ENCODE peak calls at places on chromosomes 6 and 20, in nine cellular contexts. H is foreskin fibroblast, W is mucosa of descending colon, S is PC-9, E is HepG2, Q is adrenal gland, B is HL-60, U is lower leg skin, T is heart right ventricle. J is an unnamed sample.

GRCh38 chr6:14316911-14317535 is 199.5 kb downstream of the CD83 start:
- DNase-seq in H (no peak), W (no peak), S (no peak), E (no peak), Q (no peak), B (no peak), U (no peak), T (no peak), J (no peak)

GRCh38 chr6:169984181-169985120 is 233.0 kb downstream of the ERMARD start:
- DNase-seq in H (no peak), W (peak), S (no peak), E (no peak), Q (no peak), B (no peak), U (no peak), T (no peak), J (no peak)

GRCh38 chr6:33926451-33926850 is 122.6 kb upstream of the MLN start:
- DNase-seq in H (no peak), W (no peak), S (no peak), E (no peak), Q (no peak), B (no peak), U (no peak), T (no peak), J (no peak)

GRCh38 chr6:37083243-37084138 is 78.0 kb downstream of the FGD2 start:
- DNase-seq in H (peak), W (peak), S (no peak), E (peak), Q (peak), B (peak), U (peak), T (peak), J (no peak)

GRCh38 chr6:42440027-42440426 is 11.7 kb downstream of the TRERF1 start:
- DNase-seq in H (no peak), W (no peak), S (no peak), E (no peak), Q (peak), B (no peak), U (peak), T (no peak), J (no peak)

GRCh38 chr20:44448753-44449546 is 26.7 kb upstream of the TTPAL start:
- DNase-seq in H (no peak), W (no peak), S (no peak), E (peak), Q (no peak), B (no peak), U (no peak), T (no peak), J (no peak)

GRCh38 chr20:36573798-36574277 is 441 bp downstream of the TGIF2 start:
- DNase-seq in H (peak), W (peak), S (no peak), E (peak), Q (peak), B (peak), U (peak), T (peak), J (no peak)

GRCh38 chr20:9617940-9618339 is 103.5 kb downstream of the LAMP5 start:
- DNase-seq in H (peak), W (no peak), S (peak), E (peak), Q (peak), B (no peak), U (no peak), T (no peak), J (peak)

GRCh38 chr6:121520337-121521163 is 85.1 kb downstream of the GJA1 start:
- DNase-seq in H (peak), W (no peak), S (no peak), E (no peak), Q (no peak), B (no peak), U (no peak), T (no peak), J (peak)

GRCh38 chr6:72219536-72219935 is 333.2 kb downstream of the RIMS1 start:
- DNase-seq in H (no peak), W (no peak), S (no peak), E (no peak), Q (no peak), B (no peak), U (no peak), T (no peak), J (no peak)

GRCh38 chr6:12751694-12752304 is 35.2 kb downstream of the PHACTR1 start:
- DNase-seq in H (peak), W (peak), S (no peak), E (peak), Q (peak), B (peak), U (no peak), T (peak), J (peak)

GRCh38 chr6:166056637-166057036 is 111.0 kb downstream of the TBXT start:
- DNase-seq in H (peak), W (no peak), S (no peak), E (no peak), Q (no peak), B (no peak), U (no peak), T (peak), J (peak)

GRCh38 chr6:115665310-115665709 is 395.4 kb downstream of the FRK start:
- DNase-seq in H (no peak), W (no peak), S (peak), E (no peak), Q (no peak), B (no peak), U (no peak), T (no peak), J (no peak)

GRCh38 chr6:88698661-88699060 is 264.8 kb downstream of the RNGTT start:
- DNase-seq in H (no peak), W (no peak), S (no peak), E (no peak), Q (no peak), B (no peak), U (no peak), T (no peak), J (no peak)

GRCh38 chr6:46565531-46565930 is 74.3 kb upstream of the RCAN2 start:
- DNase-seq in H (no peak), W (no peak), S (no peak), E (no peak), Q (no peak), B (no peak), U (no peak), T (no peak), J (no peak)

GRCh38 chr6:49202923-49203322 is 260.1 kb downstream of the MMUT start:
- DNase-seq in H (no peak), W (no peak), S (no peak), E (no peak), Q (no peak), B (no peak), U (no peak), T (no peak), J (no peak)

GRCh38 chr6:148508401-148509151 is 165.9 kb downstream of the SASH1 start:
- DNase-seq in H (peak), W (no peak), S (no peak), E (no peak), Q (no peak), B (no peak), U (no peak), T (no peak), J (peak)

GRCh38 chr6:33778475-33779121 is 10.3 kb downstream of the LEMD2 start:
- DNase-seq in H (no peak), W (no peak), S (no peak), E (no peak), Q (no peak), B (no peak), U (no peak), T (no peak), J (no peak)

GRCh38 chr6:83536034-83536646 is 23.8 kb downstream of the PRSS35 start:
- DNase-seq in H (peak), W (no peak), S (peak), E (peak), Q (peak), B (no peak), U (no peak), T (no peak), J (peak)

GRCh38 chr6:35299674-35300073 is 2.1 kb downstream of the DEF6 start:
- DNase-seq in H (no peak), W (peak), S (no peak), E (no peak), Q (no peak), B (peak), U (no peak), T (no peak), J (no peak)

GRCh38 chr20:50776122-50776795 is 18.6 kb upstream of the BCAS4 start:
- DNase-seq in H (no peak), W (no peak), S (no peak), E (no peak), Q (no peak), B (no peak), U (peak), T (no peak), J (no peak)

GRCh38 chr20:58131111-58131510 is 97.3 kb downstream of the ANKRD60 start:
- DNase-seq in H (peak), W (no peak), S (no peak), E (no peak), Q (no peak), B (no peak), U (peak), T (no peak), J (peak)

GRCh38 chr6:11366934-11367637 is 134.6 kb upstream of the NEDD9 start:
- DNase-seq in H (peak), W (no peak), S (no peak), E (no peak), Q (no peak), B (no peak), U (no peak), T (no peak), J (peak)

GRCh38 chr6:44593539-44593944 is 206.0 kb downstream of the CDC5L start:
- DNase-seq in H (peak), W (no peak), S (peak), E (peak), Q (peak), B (peak), U (no peak), T (no peak), J (peak)

GRCh38 chr6:49497308-49497707 is 2.4 kb upstream of the GLYATL3 start:
- DNase-seq in H (no peak), W (no peak), S (no peak), E (no peak), Q (no peak), B (no peak), U (no peak), T (no peak), J (no peak)

GRCh38 chr6:64280569-64280968 is 645.0 kb downstream of the PHF3 start:
- DNase-seq in H (no peak), W (no peak), S (no peak), E (peak), Q (no peak), B (no peak), U (no peak), T (no peak), J (peak)

DNA sequence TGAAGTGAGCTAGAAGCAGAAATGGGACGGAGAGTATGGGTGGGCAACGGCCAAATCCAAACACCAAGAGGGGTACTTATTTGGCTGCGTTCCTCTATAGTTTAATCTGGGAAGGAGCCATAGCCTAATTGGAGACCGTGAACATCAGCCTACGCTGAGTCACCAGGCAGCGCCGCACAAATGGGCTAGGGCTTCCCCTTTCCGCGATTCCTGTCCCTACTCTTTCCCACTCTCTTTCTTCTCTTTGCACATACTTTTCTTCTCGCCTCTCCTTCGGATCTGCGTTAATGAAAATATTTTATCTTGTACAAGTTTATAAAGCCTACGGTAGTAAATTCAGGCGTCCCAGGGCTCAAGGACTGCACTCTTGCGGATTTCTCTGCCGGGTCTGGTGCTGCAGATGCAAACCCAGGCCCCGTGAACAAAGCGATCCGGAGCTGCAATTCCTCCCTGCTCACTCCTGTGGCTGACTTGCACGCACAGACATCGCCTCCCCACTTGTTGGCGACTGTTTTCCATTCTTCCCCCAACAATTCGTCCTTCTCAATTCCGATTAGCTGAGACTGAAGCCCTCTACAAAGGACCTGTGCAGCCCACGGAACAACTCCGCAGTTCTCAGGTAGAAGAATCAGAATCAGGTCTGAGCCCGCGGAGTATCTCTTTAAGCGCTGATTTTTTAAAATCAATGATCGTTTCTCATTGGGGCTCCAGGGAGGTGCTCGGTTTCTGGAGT is 4.2 kb upstream of the TBX18 start:
- DNase-seq in H (peak), W (no peak), S (no peak), E (no peak), Q (no peak), B (no peak), U (no peak), T (no peak), J (peak)
- H3K4me3 ChIP-seq in H (peak), W (no peak), S (no peak), E (no peak), Q (no peak), B (no peak), U (no peak), T (peak), J (peak)

GRCh38 chr20:62926229-62927127 is at the start of gene DIDO1:
- DNase-seq in H (peak), W (peak), S (peak), E (peak), Q (peak), B (peak), U (peak), T (peak), J (peak)
- TF ChIP-seq CTCF in H (peak), W (peak), S (peak), E (peak), Q (peak), B (peak), U (no peak), T (peak), J (peak)

GRCh38 chr20:600141-600540 is 10.0 kb downstream of the TCF15 start:
- DNase-seq in H (no peak), W (no peak), S (no peak), E (no peak), Q (no peak), B (no peak), U (no peak), T (no peak), J (no peak)

GRCh38 chr20:605237-605636 is 4.9 kb downstream of the TCF15 start:
- DNase-seq in H (no peak), W (no peak), S (no peak), E (no peak), Q (no peak), B (no peak), U (no peak), T (no peak), J (no peak)

GRCh38 chr20:602357-602970 is 7.6 kb downstream of the TCF15 start:
- DNase-seq in H (no peak), W (no peak), S (no peak), E (no peak), Q (no peak), B (no peak), U (no peak), T (peak), J (no peak)

GRCh38 chr20:600736-601135 is 9.4 kb downstream of the TCF15 start:
- DNase-seq in H (no peak), W (no peak), S (no peak), E (no peak), Q (no peak), B (no peak), U (no peak), T (no peak), J (no peak)

GRCh38 chr20:603116-603640 is 6.9 kb downstream of the TCF15 start:
- DNase-seq in H (no peak), W (no peak), S (no peak), E (no peak), Q (no peak), B (no peak), U (no peak), T (peak), J (no peak)
- H3K4me3 ChIP-seq in H (no peak), W (no peak), S (no peak), E (no peak), Q (no peak), B (no peak), U (no peak), T (peak), J (no peak)

DNA sequence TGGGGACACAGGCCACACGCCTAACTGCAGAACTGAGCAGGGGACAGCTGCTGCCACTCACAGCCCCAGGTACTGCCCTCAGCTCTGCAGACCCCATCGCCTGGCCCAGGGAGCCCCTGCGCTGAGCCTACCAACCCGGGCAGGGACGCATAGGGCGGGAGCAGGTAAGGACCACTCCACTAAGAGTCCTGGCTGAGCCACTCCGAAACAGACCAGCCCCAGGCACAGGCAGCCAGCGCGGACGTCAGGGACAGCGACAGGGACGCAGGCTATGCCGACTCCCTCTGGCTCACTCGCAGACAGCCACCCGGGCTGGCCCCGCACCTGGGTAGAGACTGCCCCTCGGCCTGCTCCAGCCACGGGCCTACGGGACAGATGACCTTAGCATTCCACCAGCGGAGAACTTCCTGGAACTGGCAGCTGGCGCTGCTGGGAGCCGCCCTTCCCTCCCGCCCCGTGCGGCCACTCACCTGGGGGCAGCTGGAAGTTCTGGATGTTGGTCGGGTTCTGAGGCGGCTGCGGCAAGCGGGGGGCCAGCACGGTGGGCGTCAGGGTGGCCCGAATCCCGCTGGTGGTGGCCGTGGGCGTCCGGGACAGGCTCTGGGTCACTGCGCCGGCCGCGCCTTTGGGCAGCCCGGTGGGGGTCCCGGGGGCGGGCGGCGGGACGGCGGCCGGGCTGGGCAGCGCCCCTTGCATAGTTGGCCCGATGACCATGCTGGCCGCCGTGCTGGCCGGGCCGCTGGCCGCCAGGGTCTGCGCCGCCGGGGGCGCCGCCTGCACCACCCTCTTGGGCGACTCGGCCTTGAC is 1.5 kb downstream of the TAF4 start:
- DNase-seq in H (peak), W (peak), S (peak), E (peak), Q (peak), B (no peak), U (no peak), T (peak), J (no peak)
- TF ChIP-seq CTCF in H (no peak), W (no peak), S (no peak), E (peak), Q (no peak), B (no peak), U (no peak), T (no peak), J (no peak)

DNA sequence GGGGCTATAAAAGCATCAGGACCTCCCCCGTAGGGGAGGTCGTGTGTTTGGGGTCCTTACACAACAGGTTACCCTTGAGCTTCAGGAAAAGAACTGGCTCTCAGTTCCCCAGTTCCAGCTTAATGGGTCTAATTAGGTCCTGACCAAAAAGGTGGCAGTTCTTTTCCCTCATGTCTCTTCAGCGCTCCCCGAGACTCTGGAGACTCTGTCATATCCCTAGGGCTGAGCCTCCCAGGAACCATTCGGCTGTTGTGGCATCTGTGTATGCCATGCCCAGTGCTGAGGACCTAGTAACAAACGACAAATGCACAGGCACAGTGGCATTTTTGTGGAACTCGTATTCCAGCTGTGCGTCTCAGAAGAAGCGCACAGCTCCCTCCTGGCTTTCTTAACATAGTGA is 14.6 kb downstream of the PRDM1 start:
- DNase-seq in H (no peak), W (no peak), S (peak), E (no peak), Q (no peak), B (no peak), U (no peak), T (no peak), J (no peak)
- H3K4me3 ChIP-seq in H (no peak), W (no peak), S (no peak), E (no peak), Q (no peak), B (no peak), U (no peak), T (no peak), J (no peak)

GRCh38 chr6:26416288-26416687 is 14.2 kb downstream of the BTN3A1 start:
- DNase-seq in H (no peak), W (no peak), S (no peak), E (peak), Q (no peak), B (no peak), U (no peak), T (no peak), J (no peak)

GRCh38 chr6:26421259-26422144 is 18.8 kb upstream of the BTN3A3 start:
- DNase-seq in H (peak), W (peak), S (peak), E (peak), Q (peak), B (peak), U (peak), T (peak), J (peak)

GRCh38 chr6:26415791-26416190 is 13.7 kb downstream of the BTN3A1 start:
- DNase-seq in H (peak), W (no peak), S (no peak), E (no peak), Q (no peak), B (no peak), U (no peak), T (no peak), J (no peak)

GRCh38 chr6:26422329-26422728 is 18.0 kb upstream of the BTN3A3 start:
- DNase-seq in H (no peak), W (no peak), S (no peak), E (no peak), Q (no peak), B (no peak), U (no peak), T (no peak), J (no peak)

GRCh38 chr6:26420607-26421235 is 18.6 kb downstream of the BTN3A1 start:
- DNase-seq in H (peak), W (no peak), S (no peak), E (peak), Q (peak), B (peak), U (no peak), T (peak), J (peak)
- TF ChIP-seq CTCF in H (peak), W (no peak), S (peak), E (peak), Q (peak), B (peak), U (no peak), T (no peak), J (peak)

J was measured in astrocyte of the spinal cord.